ENCODE peak calls at places on chromosomes 12 and 14, in six cellular contexts. W is fibroblast of lung; I is stimulated activated CD8-positive, alpha-beta memory T cell treated with anti-CD3 and anti-CD28 coated beads, Interleukin-15, amount 100 ng/mL, for 1 hour; U is A549; Y is epithelial cell of proximal tubule; J is HFF-Myc. K is an unnamed sample.

GRCh38 chr12:110279976-110280783 is 867 bp upstream of the ATP2A2 start:
- DNase-seq in J (no peak), W (no peak), I (peak), Y (no peak), U (peak), K (peak)

GRCh38 chr14:101185946-101186345 is 282.4 kb upstream of the RTL1 start:
- DNase-seq in W (no peak), J (no peak), U (no peak), I (no peak), Y (no peak), K (no peak)

GRCh38 chr12:27868165-27868564 is 88.1 kb upstream of the MANSC4 start:
- DNase-seq in W (peak), J (peak), I (no peak), Y (no peak), U (no peak), K (peak)

GRCh38 chr14:49512147-49512551 is 74.0 kb downstream of the RPS29 start:
- DNase-seq in J (peak), Y (no peak), U (no peak), W (peak), I (no peak), K (peak)

GRCh38 chr12:7351177-7351576 is 47.3 kb downstream of the ACSM4 start:
- DNase-seq in J (no peak), I (no peak), W (no peak), U (no peak), Y (no peak), K (no peak)

GRCh38 chr14:75879031-75879430 is 102.8 kb downstream of the TGFB3 start:
- DNase-seq in J (no peak), W (peak), I (no peak), Y (no peak), U (no peak), K (peak)

GRCh38 chr14:96204151-96205058 is at the start of gene BDKRB2:
- DNase-seq in U (peak), I (no peak), J (peak), W (peak), Y (peak), K (peak)

GRCh38 chr12:57864382-57864781 is 17.9 kb upstream of the CTDSP2 start:
- DNase-seq in W (no peak), U (peak), J (no peak), I (no peak), Y (no peak), K (no peak)

GRCh38 chr12:121986494-121987245 is 35.0 kb upstream of the BCL7A start:
- DNase-seq in Y (no peak), J (no peak), W (no peak), U (no peak), I (no peak), K (no peak)

GRCh38 chr12:109923481-109924245 is 23.6 kb downstream of the TCHP start:
- DNase-seq in I (no peak), J (no peak), W (no peak), Y (no peak), U (no peak), K (no peak)

GRCh38 chr12:1205512-1206060 is 214.6 kb downstream of the ERC1 start:
- DNase-seq in U (no peak), Y (no peak), I (no peak), W (peak), J (no peak), K (peak)

GRCh38 chr12:56661560-56661959 is 15.8 kb upstream of the ATP5F1B start:
- DNase-seq in I (no peak), U (no peak), J (no peak), W (no peak), Y (no peak), K (no peak)

GRCh38 chr12:98084950-98085349 is 430.4 kb upstream of the TMPO start:
- DNase-seq in I (no peak), W (no peak), J (no peak), Y (no peak), U (no peak), K (no peak)

GRCh38 chr14:105089746-105090492 is 24.7 kb upstream of the GPR132 start:
- DNase-seq in J (no peak), W (no peak), U (no peak), I (no peak), Y (no peak), K (no peak)

GRCh38 chr12:14442221-14442881 is 76.9 kb downstream of the ATF7IP start:
- DNase-seq in U (no peak), W (peak), Y (no peak), J (no peak), I (no peak), K (no peak)

GRCh38 chr12:848519-849191 is 96.3 kb downstream of the WNK1 start:
- DNase-seq in U (no peak), W (no peak), Y (no peak), J (no peak), I (no peak), K (peak)

GRCh38 chr12:49121047-49121696 is 10.0 kb downstream of the TUBA1B start:
- DNase-seq in Y (no peak), I (no peak), W (peak), U (peak), J (no peak), K (peak)

GRCh38 chr12:89815225-89815624 is 106.6 kb upstream of the ATP2B1 start:
- DNase-seq in I (no peak), J (no peak), U (no peak), Y (no peak), W (no peak), K (no peak)

GRCh38 chr12:13141686-13142085 is 38.2 kb upstream of the GSG1 start:
- DNase-seq in Y (no peak), I (no peak), W (no peak), U (no peak), J (no peak), K (no peak)

GRCh38 chr12:34350092-34351041 is 328.1 kb downstream of the ALG10 start:
- DNase-seq in U (peak), W (no peak), I (no peak), Y (no peak), J (no peak), K (no peak)

GRCh38 chr14:98741523-98741922 is 530.5 kb downstream of the BCL11B start:
- DNase-seq in I (no peak), J (no peak), Y (no peak), U (no peak), W (no peak), K (no peak)

GRCh38 chr12:54082402-54082892 is 28.8 kb downstream of the HOXC4 start:
- DNase-seq in U (no peak), J (no peak), I (no peak), Y (no peak), W (no peak), K (no peak)

GRCh38 chr14:71824816-71825215 is 107.4 kb upstream of the RGS6 start:
- DNase-seq in I (no peak), U (no peak), J (no peak), Y (no peak), W (no peak), K (no peak)

GRCh38 chr12:26633591-26634210 is 199.3 kb downstream of the ITPR2 start:
- DNase-seq in W (peak), I (no peak), Y (peak), J (peak), U (no peak), K (peak)

GRCh38 chr12:27588786-27589185 is 64.8 kb downstream of the PPFIBP1 start:
- DNase-seq in I (no peak), W (no peak), U (no peak), Y (no peak), J (no peak), K (no peak)

GRCh38 chr14:100640481-100641273 is 53.5 kb upstream of the BEGAIN start:
- DNase-seq in I (peak), J (no peak), W (no peak), Y (no peak), U (no peak), K (peak)

GRCh38 chr12:117143008-117143532 is 43.9 kb upstream of the TESC start:
- DNase-seq in Y (no peak), J (no peak), U (peak), I (no peak), W (peak), K (peak)

GRCh38 chr14:78709795-78710569 is 539.8 kb downstream of the NRXN3 start:
- DNase-seq in I (no peak), U (no peak), W (no peak), Y (no peak), J (no peak), K (no peak)

GRCh38 chr12:111706145-111706544 is 20.3 kb downstream of the ACAD10 start:
- DNase-seq in U (no peak), I (no peak), J (no peak), W (no peak), Y (no peak), K (no peak)

GRCh38 chr12:121538699-121539061 is 42.1 kb downstream of the KDM2B start:
- DNase-seq in W (no peak), Y (no peak), I (no peak), U (peak), J (no peak), K (peak)

GRCh38 chr12:12839886-12840285 is 26.7 kb downstream of the DDX47 start:
- DNase-seq in W (peak), Y (no peak), U (peak), I (no peak), J (peak), K (peak)